ENCODE peak calls at places on chromosome 5, in nine cellular contexts. R is RWPE1, T is memory B cell, X is frontal cortex, F is mesothelial cell of epicardium, H is left colon, D is activated gamma-delta T cell treated with Interleukin-2 at 50 U/mL for 16 hours, B is OCI-M1, G is breast epithelium. W is an unnamed sample.

GRCh38 chr5:133801955-133802751 is 166.3 kb downstream of the C5orf15 start:
- DNase-seq in R (no peak), T (no peak), X (no peak), F (no peak), H (no peak), D (no peak), B (no peak), G (no peak), W (peak; percentile 3)

GRCh38 chr5:180401236-180401907 is 48.2 kb upstream of the GFPT2 start:
- DNase-seq in R (no peak), T (no peak), X (no peak), F (no peak), H (no peak), D (no peak), B (no peak), G (no peak), W (no peak)

GRCh38 chr5:58015175-58015574 is 444.7 kb downstream of the PLK2 start:
- DNase-seq in R (no peak), T (no peak), X (no peak), F (no peak), H (no peak), D (no peak), B (no peak), G (no peak), W (no peak)

GRCh38 chr5:92979716-92980115 is 601.3 kb downstream of the NR2F1-AS1 start:
- DNase-seq in R (no peak), T (no peak), X (no peak), F (no peak), H (no peak), D (no peak), B (no peak), G (no peak), W (no peak)

GRCh38 chr5:151733727-151734408 is 24.6 kb downstream of the ATOX1 start:
- DNase-seq in R (no peak), T (no peak), X (no peak), F (no peak), H (no peak), D (no peak), B (no peak), G (no peak), W (peak; percentile 39)

GRCh38 chr5:178992291-178992895 is 2.7 kb downstream of the GRM6 start:
- DNase-seq in R (no peak), T (no peak), X (no peak), F (no peak), H (no peak), D (no peak), B (no peak), G (no peak), W (no peak)

GRCh38 chr5:143652104-143652700 is 159.8 kb upstream of the HMHB1 start:
- DNase-seq in R (no peak), T (no peak), X (no peak), F (no peak), H (no peak), D (no peak), B (no peak), G (no peak), W (no peak)

GRCh38 chr5:131796793-131797693 is at the start of gene FNIP1:
- DNase-seq in R (peak; percentile 100), T (peak; percentile 96), X (peak; percentile 98), F (peak; percentile 97), H (peak; percentile 100), D (peak; percentile 98), B (peak; percentile 99), G (peak; percentile 99), W (peak; percentile 98)

GRCh38 chr5:142720561-142721275 is 34.8 kb upstream of the FGF1 start:
- DNase-seq in R (peak; percentile 96), T (no peak), X (no peak), F (no peak), H (peak; percentile 70), D (no peak), B (no peak), G (peak; percentile 60), W (no peak)

GRCh38 chr5:73120222-73121108 is at the start of gene TMEM171:
- DNase-seq in R (peak; percentile 79), T (no peak), X (peak; percentile 57), F (no peak), H (peak; percentile 85), D (no peak), B (no peak), G (no peak), W (peak; percentile 62)

GRCh38 chr5:146079695-146080361 is 25.5 kb downstream of the PLAC8L1 start:
- DNase-seq in R (no peak), T (no peak), X (no peak), F (no peak), H (no peak), D (no peak), B (peak; percentile 76), G (no peak), W (no peak)

GRCh38 chr5:1092122-1092521 is 19.7 kb downstream of the SLC12A7 start:
- DNase-seq in R (no peak), T (no peak), X (no peak), F (no peak), H (no peak), D (no peak), B (no peak), G (no peak), W (no peak)

GRCh38 chr5:159171274-159171673 is 38.1 kb downstream of the RNF145 start:
- DNase-seq in R (no peak), T (no peak), X (no peak), F (no peak), H (no peak), D (no peak), B (no peak), G (no peak), W (no peak)

GRCh38 chr5:132375957-132376356 is 6.4 kb downstream of the SLC22A5 start:
- DNase-seq in R (no peak), T (no peak), X (no peak), F (no peak), H (no peak), D (no peak), B (no peak), G (no peak), W (no peak)

GRCh38 chr5:52945040-52945439 is 44.1 kb upstream of the ITGA2 start:
- DNase-seq in R (no peak), T (no peak), X (no peak), F (no peak), H (no peak), D (no peak), B (peak; percentile 49), G (no peak), W (no peak)

GRCh38 chr5:1441166-1441865 is 3.9 kb downstream of the SLC6A3 start:
- DNase-seq in R (no peak), T (no peak), X (no peak), F (no peak), H (no peak), D (no peak), B (no peak), G (no peak), W (no peak)

GRCh38 chr5:8845316-8845715 is 700.6 kb downstream of the SEMA5A start:
- DNase-seq in R (no peak), T (no peak), X (no peak), F (no peak), H (no peak), D (no peak), B (no peak), G (no peak), W (peak; percentile 63)

GRCh38 chr5:107361945-107362344 is 308.8 kb downstream of the EFNA5 start:
- DNase-seq in R (peak; percentile 19), T (no peak), X (no peak), F (no peak), H (no peak), D (no peak), B (peak; percentile 27), G (no peak), W (no peak)

GRCh38 chr5:160158087-160158486 is 38.8 kb upstream of the PWWP2A start:
- DNase-seq in R (no peak), T (no peak), X (no peak), F (no peak), H (no peak), D (no peak), B (no peak), G (no peak), W (no peak)

GRCh38 chr5:151663617-151664322 is 22.9 kb downstream of the SPARC start:
- DNase-seq in R (no peak), T (no peak), X (no peak), F (no peak), H (no peak), D (no peak), B (peak; percentile 28), G (no peak), W (no peak)